ENCODE peak calls at places on chromosomes 13 and 19, in four cellular contexts. A, K, L and X are unnamed samples.

GRCh38 chr13:45121421-45121820 is 1.1 kb downstream of the GTF2F2 start:
- DNase-seq in K (no peak), L (no peak), A (no peak), X (no peak)

GRCh38 chr13:89432997-89433396 is 1761.8 kb downstream of the SLITRK5 start:
- DNase-seq in L (no peak), K (no peak), A (no peak), X (no peak)

GRCh38 chr13:37797606-37798005 is 72.0 kb downstream of the TRPC4 start:
- DNase-seq in K (no peak), L (no peak), A (no peak), X (no peak)

GRCh38 chr13:40651866-40652587 is 14.4 kb downstream of the FOXO1 start:
- DNase-seq in L (no peak), A (no peak), K (no peak), X (no peak)

GRCh38 chr13:36718146-36718545 is 44.3 kb downstream of the SERTM1 start:
- DNase-seq in A (no peak), L (no peak), K (no peak), X (no peak)

GRCh38 chr19:51799311-51799997 is 4.5 kb downstream of the FPR3 start:
- DNase-seq in K (no peak), A (peak), L (no peak), X (peak)

GRCh38 chr19:29266001-29266400 is 53.0 kb upstream of the UQCRFS1 start:
- DNase-seq in K (no peak), L (no peak), A (no peak), X (no peak)

GRCh38 chr13:41019027-41019487 is at the start of gene ELF1:
- DNase-seq in K (peak), A (no peak), L (no peak), X (peak)

GRCh38 chr19:14502334-14503092 is 6.6 kb upstream of the GIPC1 start:
- DNase-seq in L (no peak), A (no peak), K (no peak), X (no peak)

GRCh38 chr13:111187879-111188643 is 73.0 kb downstream of the ARHGEF7 start:
- DNase-seq in K (no peak), A (no peak), L (no peak), X (no peak)

GRCh38 chr13:74443623-74444022 is 309.4 kb upstream of the KLF12 start:
- DNase-seq in L (no peak), K (no peak), A (no peak), X (peak)

GRCh38 chr19:35236638-35237400 is 8.3 kb upstream of the FAM187B start:
- DNase-seq in L (no peak), A (no peak), K (no peak), X (no peak)

GRCh38 chr13:106241974-106242373 is 293.5 kb downstream of the EFNB2 start:
- DNase-seq in A (no peak), L (no peak), K (no peak), X (no peak)

GRCh38 chr19:53546766-53547541 is 9.0 kb downstream of the ZNF331 start:
- DNase-seq in L (no peak), K (no peak), A (no peak), X (no peak)

GRCh38 chr19:49165111-49165750 is 7.6 kb downstream of the TRPM4 start:
- DNase-seq in A (peak), K (no peak), L (no peak), X (no peak)

GRCh38 chr19:3167533-3168272 is 10.9 kb upstream of the S1PR4 start:
- DNase-seq in L (no peak), A (no peak), K (no peak), X (no peak)

GRCh38 chr19:5686647-5687359 is 3.3 kb upstream of the RPL36 start:
- DNase-seq in A (peak), L (peak), K (peak), X (peak)

GRCh38 chr19:31013391-31013975 is 335.8 kb downstream of the TSHZ3 start:
- DNase-seq in L (no peak), K (no peak), A (no peak), X (no peak)

GRCh38 chr13:45051315-45051714 is 62.0 kb downstream of the GPALPP1 start:
- DNase-seq in K (no peak), A (no peak), L (no peak), X (no peak)

GRCh38 chr13:110108348-110109139 is 198.4 kb downstream of the COL4A1 start:
- DNase-seq in L (peak), K (no peak), A (no peak), X (peak)

GRCh38 chr13:87129602-87130300 is 541.4 kb upstream of the SLITRK5 start:
- DNase-seq in L (no peak), A (no peak), K (no peak), X (no peak)

GRCh38 chr19:13121551-13122274 is 3.6 kb downstream of the NACC1 start:
- DNase-seq in A (no peak), L (no peak), K (no peak), X (no peak)

GRCh38 chr13:108963846-108964600 is 334.6 kb downstream of the MYO16 start:
- DNase-seq in K (no peak), A (no peak), L (no peak), X (no peak)

GRCh38 chr13:109584844-109585361 is 201.5 kb downstream of the IRS2 start:
- DNase-seq in A (no peak), L (no peak), K (no peak), X (no peak)

GRCh38 chr13:110716235-110716505 is 2.7 kb downstream of the ING1 start:
- DNase-seq in A (no peak), L (no peak), K (peak), X (no peak)

GRCh38 chr19:10808937-10809655 is 26.9 kb downstream of the TMED1 start:
- DNase-seq in L (no peak), K (no peak), A (no peak), X (no peak)

GRCh38 chr19:4018140-4018613 is 10.6 kb downstream of the PIAS4 start:
- DNase-seq in A (no peak), K (no peak), L (no peak), X (no peak)